ENCODE peak calls at places on chromosome 19, in nine cellular contexts. E is breast epithelium; Y is CD4-positive, alpha-beta memory T cell; I is stimulated activated CD4-positive, alpha-beta T cell treated with anti-CD3 and anti-CD28 coated beads, Interleukin-1b, Interleukin-23, amount 100 ng/mL, for 4 hours; F is lung; B is T-helper 17 cell; V is mesenchymal stem cell; C is cardiac muscle cell; J is NCI-H1105 treated with DMSO at 0.1 percent for 48 hours. L is an unnamed sample.

GRCh38 chr19:11373166-11373884 is 1.1 kb upstream of the SWSAP1 start:
- DNase-seq in E (no peak), Y (no peak), I (no peak), F (no peak), B (no peak), V (peak; percentile 32), C (peak; percentile 53), J (peak; percentile 95), L (no peak)

GRCh38 chr19:50204811-50205675 is 1.6 kb downstream of the MYH14 start:
- DNase-seq in E (peak; percentile 78), Y (no peak), I (no peak), F (peak; percentile 83), B (no peak), V (no peak), C (no peak), J (peak; percentile 88), L (no peak)

GRCh38 chr19:18118420-18119242 is 21.1 kb downstream of the MAST3 start:
- DNase-seq in E (no peak), Y (no peak), I (no peak), F (no peak), B (no peak), V (no peak), C (no peak), J (no peak), L (no peak)

GRCh38 chr19:21110183-21110582 is 28.2 kb downstream of the ZNF714 start:
- DNase-seq in E (no peak), Y (no peak), I (no peak), F (no peak), B (no peak), V (no peak), C (no peak), J (no peak), L (no peak)

GRCh38 chr19:38862321-38863059 is 12.7 kb upstream of the HNRNPL start:
- DNase-seq in E (peak; percentile 48), Y (no peak), I (no peak), F (no peak), B (no peak), V (peak; percentile 84), C (peak; percentile 47), J (peak; percentile 98), L (no peak)

GRCh38 chr19:3765121-3765520 is 2.6 kb downstream of the MRPL54 start:
- DNase-seq in E (no peak), Y (no peak), I (no peak), F (no peak), B (no peak), V (no peak), C (no peak), J (no peak), L (no peak)

GRCh38 chr19:43749152-43749551 is 5.6 kb downstream of the SMG9 start:
- DNase-seq in E (no peak), Y (no peak), I (no peak), F (no peak), B (no peak), V (no peak), C (no peak), J (no peak), L (no peak)

GRCh38 chr19:18663940-18664530 is 19.4 kb upstream of the CRTC1 start:
- DNase-seq in E (no peak), Y (no peak), I (no peak), F (no peak), B (no peak), V (no peak), C (no peak), J (no peak), L (no peak)

GRCh38 chr19:5394907-5395505 is 54.4 kb upstream of the PTPRS start:
- DNase-seq in E (no peak), Y (no peak), I (no peak), F (no peak), B (no peak), V (no peak), C (no peak), J (no peak), L (no peak)

GRCh38 chr19:29841559-29842367 is 30.0 kb downstream of the CCNE1 start:
- DNase-seq in E (no peak), Y (no peak), I (no peak), F (no peak), B (no peak), V (peak; percentile 89), C (peak; percentile 43), J (no peak), L (no peak)

GRCh38 chr19:55255618-55256423 is 3.0 kb downstream of the PPP6R1 start:
- DNase-seq in E (no peak), Y (peak; percentile 39), I (peak; percentile 15), F (no peak), B (peak; percentile 21), V (peak; percentile 48), C (peak; percentile 5), J (no peak), L (no peak)

GRCh38 chr19:55540619-55541018 is 3.7 kb upstream of the SBK2 start:
- DNase-seq in E (no peak), Y (no peak), I (no peak), F (no peak), B (no peak), V (no peak), C (no peak), J (no peak), L (no peak)

GRCh38 chr19:51356159-51356801 is 9.9 kb downstream of the ETFB start:
- DNase-seq in E (no peak), Y (no peak), I (no peak), F (no peak), B (no peak), V (no peak), C (no peak), J (no peak), L (no peak)

GRCh38 chr19:46825731-46826055 is 25.0 kb downstream of the AP2S1 start:
- DNase-seq in E (no peak), Y (no peak), I (no peak), F (no peak), B (no peak), V (no peak), C (no peak), J (no peak), L (no peak)

GRCh38 chr19:39428309-39429112 is 7.2 kb downstream of the RPS16 start:
- DNase-seq in E (no peak), Y (no peak), I (no peak), F (no peak), B (no peak), V (peak; percentile 98), C (peak; percentile 96), J (no peak), L (no peak)

GRCh38 chr19:21532904-21533303 is 27.5 kb downstream of the ZNF429 start:
- DNase-seq in E (no peak), Y (no peak), I (no peak), F (no peak), B (no peak), V (no peak), C (no peak), J (no peak), L (no peak)

GRCh38 chr19:41225238-41226052 is 6.4 kb downstream of the AXL start:
- DNase-seq in E (peak; percentile 35), Y (no peak), I (peak; percentile 29), F (peak; percentile 50), B (no peak), V (peak; percentile 100), C (peak; percentile 98), J (no peak), L (no peak)

GRCh38 chr19:32404939-32405430 is 585 bp upstream of the DPY19L3 start:
- DNase-seq in E (peak; percentile 46), Y (no peak), I (peak; percentile 17), F (peak; percentile 72), B (no peak), V (no peak), C (peak; percentile 52), J (peak; percentile 36), L (no peak)

GRCh38 chr19:12052571-12053169 is at the start of gene ZNF878:
- DNase-seq in E (peak; percentile 87), Y (peak; percentile 23), I (no peak), F (peak; percentile 92), B (peak; percentile 11), V (peak; percentile 91), C (peak; percentile 90), J (peak; percentile 93), L (peak; percentile 24)

GRCh38 chr19:48424694-48425219 is 21.0 kb upstream of the GRWD1 start:
- DNase-seq in E (no peak), Y (no peak), I (no peak), F (no peak), B (no peak), V (peak; percentile 87), C (peak; percentile 72), J (no peak), L (no peak)

GRCh38 chr19:17125728-17126677 is 50.4 kb downstream of the MYO9B start:
- DNase-seq in E (peak; percentile 37), Y (peak; percentile 85), I (peak; percentile 39), F (peak; percentile 49), B (peak; percentile 66), V (peak; percentile 33), C (peak; percentile 52), J (no peak), L (peak; percentile 58)

GRCh38 chr19:4811328-4812131 is 20.0 kb downstream of the TICAM1 start:
- DNase-seq in E (peak; percentile 65), Y (peak; percentile 74), I (peak; percentile 89), F (peak; percentile 85), B (peak; percentile 72), V (peak; percentile 68), C (peak; percentile 77), J (peak; percentile 20), L (peak; percentile 84)

GRCh38 chr19:491146-491741 is 5.0 kb upstream of the MADCAM1 start:
- DNase-seq in E (no peak), Y (no peak), I (no peak), F (no peak), B (no peak), V (no peak), C (no peak), J (no peak), L (no peak)

GRCh38 chr19:39405261-39405912 is 1.3 kb upstream of the ZFP36 start:
- DNase-seq in E (no peak), Y (no peak), I (no peak), F (peak; percentile 27), B (no peak), V (peak; percentile 52), C (no peak), J (no peak), L (no peak)